ENCODE peak calls at places on chromosomes 1 and 21, in seven cellular contexts. L, O, Z, V, J, I and R are unnamed samples.

GRCh38 chr1:32275424-32275823 is 16.5 kb upstream of the HDAC1 start:
- DNase-seq in L (no peak), O (no peak), Z (no peak), V (no peak), J (no peak), I (no peak), R (no peak)

GRCh38 chr21:39182016-39182415 is 1.2 kb downstream of the PSMG1 start:
- DNase-seq in L (no peak), O (no peak), Z (no peak), V (no peak), J (no peak), I (no peak), R (no peak)

GRCh38 chr1:67850611-67851075 is 17.4 kb upstream of the GNG12 start:
- DNase-seq in L (no peak), O (peak; percentile 89), Z (peak; percentile 20), V (no peak), J (no peak), I (peak; percentile 69), R (no peak)

GRCh38 chr1:40003156-40004093 is 37.1 kb upstream of the CAP1 start:
- DNase-seq in L (no peak), O (no peak), Z (no peak), V (no peak), J (no peak), I (no peak), R (no peak)

GRCh38 chr1:92211166-92211565 is 6.5 kb upstream of the C1orf146 start:
- DNase-seq in L (no peak), O (peak; percentile 44), Z (no peak), V (no peak), J (no peak), I (no peak), R (no peak)

GRCh38 chr1:81406292-81406691 is 394.4 kb upstream of the ADGRL2 start:
- DNase-seq in L (no peak), O (no peak), Z (no peak), V (no peak), J (no peak), I (no peak), R (no peak)

GRCh38 chr21:41207401-41208388 is 39.7 kb downstream of the BACE2 start:
- DNase-seq in L (no peak), O (peak; percentile 48), Z (no peak), V (no peak), J (no peak), I (no peak), R (no peak)

GRCh38 chr1:244850896-244851295 is 13.4 kb downstream of the HNRNPU start:
- DNase-seq in L (no peak), O (no peak), Z (no peak), V (no peak), J (no peak), I (no peak), R (no peak)

GRCh38 chr1:37286881-37287280 is 187.5 kb upstream of the ZC3H12A start:
- DNase-seq in L (no peak), O (no peak), Z (no peak), V (no peak), J (no peak), I (no peak), R (no peak)

GRCh38 chr1:20376880-20377494 is 86.3 kb downstream of the VWA5B1 start:
- DNase-seq in L (no peak), O (peak; percentile 39), Z (peak; percentile 81), V (peak; percentile 29), J (peak; percentile 30), I (peak; percentile 21), R (no peak)

GRCh38 chr1:175313672-175314225 is 121.2 kb upstream of the KIAA0040 start:
- DNase-seq in L (no peak), O (no peak), Z (no peak), V (no peak), J (no peak), I (no peak), R (no peak)